ENCODE peak calls at places on chromosomes 11 and 22, in five cellular contexts. X is gastrocnemius medialis, P is uterus, J is sigmoid colon, U is ovary. D is an unnamed sample.

GRCh38 chr22:37178350-37179125 is 9.5 kb downstream of the C1QTNF6 start:
- DNase-seq in P (no peak), U (no peak), X (no peak), J (no peak), D (peak; percentile 89)

GRCh38 chr22:29458551-29458950 is 20.2 kb downstream of the RFPL1 start:
- DNase-seq in P (no peak), U (no peak), J (no peak), X (no peak), D (no peak)

GRCh38 chr11:110929129-110929528 is 216.9 kb upstream of the ARHGAP20 start:
- DNase-seq in J (no peak), P (no peak), U (no peak), X (no peak), D (no peak)

GRCh38 chr11:69661413-69661715 is 13.8 kb downstream of the LTO1 start:
- DNase-seq in X (no peak), U (no peak), J (no peak), P (no peak), D (peak; percentile 30)

GRCh38 chr11:119608781-119609180 is 120.2 kb downstream of the NECTIN1 start:
- DNase-seq in U (no peak), X (no peak), P (no peak), J (no peak), D (no peak)

GRCh38 chr22:40472036-40472435 is 101.6 kb downstream of the SGSM3 start:
- DNase-seq in J (no peak), X (no peak), U (no peak), P (no peak), D (no peak)

GRCh38 chr11:16191212-16191851 is 165.0 kb downstream of the SOX6 start:
- DNase-seq in U (no peak), X (no peak), P (no peak), J (no peak), D (no peak)

GRCh38 chr11:69800278-69800677 is 18.9 kb downstream of the FGF3 start:
- DNase-seq in U (no peak), P (no peak), J (no peak), X (no peak), D (no peak)

GRCh38 chr11:57659669-57660068 is 2.1 kb downstream of the CLP1 start:
- DNase-seq in U (no peak), X (no peak), P (no peak), J (no peak), D (no peak)

DNA sequence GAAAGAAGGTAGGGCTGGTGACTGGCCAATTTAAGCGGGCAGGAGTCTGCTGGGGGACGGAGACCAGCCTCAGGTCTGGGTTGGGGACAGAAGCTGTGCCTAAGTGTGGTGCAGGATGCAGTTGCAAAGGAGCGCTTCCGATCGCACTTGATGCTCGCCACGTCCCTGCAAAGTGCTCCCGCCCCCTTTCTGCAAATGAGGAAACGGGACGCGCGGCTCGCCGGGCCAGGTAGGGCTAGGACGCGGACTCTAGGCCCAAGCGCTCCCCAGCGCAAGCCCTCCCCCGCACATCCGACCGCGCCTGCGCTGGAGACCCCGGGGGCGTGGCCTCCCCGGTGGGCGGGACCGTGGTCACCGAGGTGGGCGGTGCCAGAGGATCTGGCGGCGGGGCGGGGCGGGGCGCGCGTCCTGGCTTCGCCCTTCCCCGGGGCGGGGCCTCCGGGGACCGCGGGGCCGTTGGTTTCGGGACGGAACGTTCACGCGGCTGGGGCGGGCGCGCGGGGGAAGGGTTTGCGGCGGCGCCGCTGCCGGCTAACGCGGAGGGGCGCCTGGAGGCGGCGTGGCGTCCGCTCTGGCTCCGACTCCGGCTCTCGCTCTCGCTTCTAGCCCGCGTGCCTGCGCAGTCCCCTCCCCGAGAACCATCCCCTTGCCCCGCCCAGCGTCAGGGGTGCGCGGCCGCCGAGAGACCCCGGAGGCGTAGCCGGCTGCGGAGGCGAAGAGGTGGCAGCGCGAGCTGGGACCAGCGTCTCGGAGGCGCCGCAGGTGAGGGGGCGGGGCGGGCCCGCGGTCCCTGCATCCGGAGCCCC is at the start of gene FAM118A:
- DNase-seq in X (peak; percentile 87), P (peak; percentile 95), J (peak; percentile 96), U (peak; percentile 94), D (peak; percentile 96)
- TF ChIP-seq POLR2A in X (peak; percentile 97), P (peak; percentile 59), J (peak; percentile 50), U (peak; percentile 74), D (peak; percentile 81)

GRCh38 chr11:118437046-118437735 is 899 bp downstream of the KMT2A start:
- DNase-seq in X (peak; percentile 15), U (peak; percentile 75), P (peak; percentile 52), J (peak; percentile 80), D (peak; percentile 64)

GRCh38 chr11:118438314-118438931 is 2.1 kb downstream of the KMT2A start:
- DNase-seq in U (peak; percentile 37), X (peak; percentile 13), P (peak; percentile 16), J (peak; percentile 72), D (no peak)

GRCh38 chr11:118441770-118442169 is 5.5 kb downstream of the KMT2A start:
- DNase-seq in J (no peak), P (no peak), U (no peak), X (no peak), D (no peak)

GRCh38 chr11:118437736-118438125 is 1.4 kb downstream of the KMT2A start:
- DNase-seq in U (peak; percentile 53), X (no peak), P (peak; percentile 22), J (peak; percentile 67), D (peak; percentile 67)

DNA sequence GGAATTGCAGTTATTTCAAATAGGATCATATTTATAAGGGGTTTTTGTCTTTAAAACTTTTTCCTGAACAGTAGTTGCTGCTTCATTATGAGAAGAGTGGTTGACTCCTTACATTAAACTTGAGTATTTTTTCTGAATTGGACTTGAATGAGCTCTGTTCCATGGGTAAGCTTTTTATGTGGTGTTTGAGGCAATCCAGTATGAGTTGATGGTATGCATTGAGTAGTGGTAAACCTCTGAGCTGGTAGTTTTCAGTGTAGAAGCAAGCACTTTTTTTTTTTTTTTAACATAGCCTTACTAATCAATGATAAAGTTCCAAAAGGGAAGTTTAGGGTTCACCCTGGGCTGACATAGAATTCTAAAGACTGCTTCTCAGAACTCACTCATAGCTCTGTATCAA is 3.4 kb downstream of the KMT2A start:
- DNase-seq in P (no peak), U (no peak), J (no peak), X (no peak), D (no peak)
- H3K4me1 ChIP-seq in P (no peaks in the 10 kb centered on the region), U (peaks cover 3% of the 10 kb centered on the region), J (peaks cover 67% of the 10 kb centered on the region), X (peaks cover 73% of the 10 kb centered on the region), D (no peaks in the 10 kb centered on the region)

GRCh38 chr22:35409783-35410662 is 10.1 kb downstream of the MCM5 start:
- DNase-seq in U (no peak), X (no peak), J (no peak), P (no peak), D (peak; percentile 57)
- TF ChIP-seq POLR2A in U (no peak), X (no peak), J (no peak), P (no peak), D (no peak)

DNA sequence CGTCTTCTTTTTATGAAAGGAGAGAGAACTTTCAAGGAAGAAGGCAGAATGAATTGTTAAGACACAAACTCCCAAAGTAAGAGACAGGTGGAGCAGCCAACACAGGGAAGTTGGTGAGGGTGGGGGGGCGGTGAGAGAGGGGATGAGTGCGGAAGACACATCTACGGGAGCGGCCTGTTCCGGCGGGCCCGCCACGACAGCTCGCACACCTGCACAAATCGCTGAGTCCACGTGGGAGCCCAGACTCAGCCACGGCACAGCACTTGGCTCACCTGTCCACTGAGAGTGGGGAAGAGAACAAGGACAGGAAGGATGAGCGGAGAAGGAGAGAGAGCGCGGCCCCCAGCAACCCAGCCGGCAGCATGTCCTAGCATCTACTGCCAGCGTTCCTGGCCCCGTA is 331.1 kb downstream of the CADM1 start:
- DNase-seq in U (no peak), P (no peak), X (no peak), J (no peak), D (no peak)
- H3K4me1 ChIP-seq in U (no peaks in the 10 kb centered on the region), P (no peaks in the 10 kb centered on the region), X (peaks cover 18% of the 10 kb centered on the region), J (no peaks in the 10 kb centered on the region), D (no peaks in the 10 kb centered on the region)

GRCh38 chr11:114764563-114764962 is 86.2 kb downstream of the NXPE2 start:
- DNase-seq in U (no peak), J (no peak), X (no peak), P (no peak), D (no peak)
- TF ChIP-seq POLR2A in U (no peak), J (no peak), X (no peak), P (no peak), D (no peak)

GRCh38 chr11:2380396-2380795 is 3.3 kb downstream of the CD81 start:
- DNase-seq in X (no peak), P (no peak), J (no peak), U (peak; percentile 22), D (peak; percentile 26)
- H3K4me1 ChIP-seq in X (peaks cover 67% of the 10 kb centered on the region), P (peaks cover 53% of the 10 kb centered on the region), J (peaks cover 83% of the 10 kb centered on the region), U (peaks cover 42% of the 10 kb centered on the region), D (peaks cover 22% of the 10 kb centered on the region)